ENCODE peak calls at places on chromosomes 4 and X, in ten cellular contexts. Z is cardiac muscle cell; J is upper lobe of left lung; K is Jurkat, Clone E6-1; U is foreskin fibroblast; Y is mucosa of descending colon; H is epithelial cell of esophagus; S is colonic mucosa; Q is GM12878; W is astrocyte of the spinal cord. M is an unnamed sample.

GRCh38 chrX:43655151-43655676 is 885 bp upstream of the MAOA start:
- DNase-seq in Z (peak), J (peak), K (no peak), U (peak), Y (no peak), H (peak), S (peak), Q (no peak), W (peak), M (peak)

GRCh38 chr4:16026155-16026761 is 57.6 kb downstream of the PROM1 start:
- DNase-seq in Z (peak), J (no peak), K (peak), U (peak), Y (no peak), H (peak), S (peak), Q (peak), W (peak), M (no peak)

GRCh38 chr4:101418055-101418454 is 70.7 kb upstream of the PPP3CA start:
- DNase-seq in Z (peak), J (no peak), K (peak), U (no peak), Y (no peak), H (no peak), S (no peak), Q (peak), W (peak), M (no peak)

GRCh38 chr4:137663376-137664054 is 131.2 kb upstream of the PCDH18 start:
- DNase-seq in Z (peak), J (no peak), K (no peak), U (no peak), Y (no peak), H (no peak), S (no peak), Q (no peak), W (no peak), M (no peak)

GRCh38 chrX:10577863-10578262 is 42.5 kb downstream of the MID1 start:
- DNase-seq in Z (no peak), J (no peak), K (no peak), U (no peak), Y (no peak), H (peak), S (no peak), Q (no peak), W (no peak), M (no peak)

GRCh38 chr4:186676531-186677158 is 47.0 kb downstream of the FAT1 start:
- DNase-seq in Z (peak), J (no peak), K (no peak), U (peak), Y (no peak), H (peak), S (no peak), Q (no peak), W (peak), M (no peak)

GRCh38 chr4:15658136-15658535 is 3.0 kb upstream of the FBXL5 start:
- DNase-seq in Z (no peak), J (no peak), K (no peak), U (no peak), Y (no peak), H (no peak), S (no peak), Q (no peak), W (no peak), M (no peak)

GRCh38 chr4:156615066-156615514 is 356.5 kb downstream of the PDGFC start:
- DNase-seq in Z (peak), J (no peak), K (peak), U (peak), Y (no peak), H (no peak), S (no peak), Q (no peak), W (peak), M (no peak)

GRCh38 chr4:115834441-115834840 is 721.0 kb upstream of the NDST4 start:
- DNase-seq in Z (no peak), J (no peak), K (no peak), U (no peak), Y (no peak), H (peak), S (peak), Q (no peak), W (no peak), M (no peak)

GRCh38 chr4:15482346-15482745 is 12.7 kb downstream of the CC2D2A start:
- DNase-seq in Z (no peak), J (no peak), K (no peak), U (no peak), Y (no peak), H (no peak), S (no peak), Q (no peak), W (no peak), M (no peak)

GRCh38 chr4:94463771-94464170 is 12.0 kb downstream of the PDLIM5 start:
- DNase-seq in Z (no peak), J (no peak), K (no peak), U (no peak), Y (no peak), H (peak), S (no peak), Q (no peak), W (peak), M (no peak)

GRCh38 chrX:11190745-11191510 is 79.8 kb downstream of the HCCS start:
- DNase-seq in Z (no peak), J (no peak), K (no peak), U (no peak), Y (peak), H (peak), S (peak), Q (no peak), W (no peak), M (no peak)

GRCh38 chr4:931194-931959 is 739 bp downstream of the GAK start:
- DNase-seq in Z (peak), J (no peak), K (no peak), U (peak), Y (no peak), H (peak), S (peak), Q (no peak), W (no peak), M (peak)

GRCh38 chr4:1534876-1535526 is 128.8 kb upstream of the NKX1-1 start:
- DNase-seq in Z (no peak), J (no peak), K (no peak), U (no peak), Y (peak), H (no peak), S (no peak), Q (no peak), W (no peak), M (no peak)

GRCh38 chr4:99855677-99856076 is 38.5 kb downstream of the LAMTOR3 start:
- DNase-seq in Z (peak), J (peak), K (no peak), U (no peak), Y (no peak), H (no peak), S (no peak), Q (peak), W (no peak), M (no peak)

GRCh38 chrX:148457279-148457678 is 43.1 kb upstream of the AFF2 start:
- DNase-seq in Z (no peak), J (no peak), K (no peak), U (no peak), Y (no peak), H (no peak), S (no peak), Q (no peak), W (no peak), M (no peak)
- H3K4me3 ChIP-seq in Z (no peak), J (no peak), K (no peak), U (no peak), Y (no peak), H (no peak), S (no peak), Q (no peak), W (no peak), M (no peak)

GRCh38 chr4:81314196-81314896 is 99.3 kb upstream of the PRKG2 start:
- DNase-seq in Z (peak), J (peak), K (no peak), U (peak), Y (peak), H (peak), S (peak), Q (no peak), W (peak), M (no peak)

GRCh38 chr4:81319657-81320056 is 104.6 kb upstream of the PRKG2 start:
- DNase-seq in Z (no peak), J (no peak), K (no peak), U (no peak), Y (no peak), H (no peak), S (no peak), Q (no peak), W (no peak), M (peak)

DNA sequence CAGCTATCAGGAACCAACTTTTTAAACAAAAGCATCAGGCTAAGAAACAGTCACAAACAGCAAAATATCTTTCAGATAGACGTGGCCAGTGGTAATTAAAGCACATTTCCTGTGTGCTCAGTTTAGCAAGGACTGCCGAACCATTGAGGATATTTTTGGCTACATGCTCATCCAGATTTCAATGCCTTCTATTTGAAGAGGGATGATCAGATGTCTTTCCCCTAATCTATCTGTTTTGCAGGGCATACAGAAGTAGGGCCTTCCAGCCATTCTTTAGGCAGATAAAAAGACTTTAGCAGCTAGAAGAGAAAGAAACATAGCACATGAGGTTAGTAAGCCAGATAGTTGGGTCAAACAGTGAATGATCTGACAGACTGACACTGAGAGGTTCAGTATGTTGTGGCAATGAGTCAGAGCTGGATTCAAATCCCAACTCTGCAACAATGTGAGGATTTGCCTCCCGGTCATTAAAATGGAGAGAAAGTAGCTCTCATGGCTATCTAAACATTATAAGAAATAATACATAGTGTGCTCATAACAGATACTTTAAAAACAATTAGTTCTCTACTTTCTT is 100.0 kb upstream of the PRKG2 start:
- DNase-seq in Z (peak), J (no peak), K (no peak), U (peak), Y (no peak), H (peak), S (no peak), Q (no peak), W (peak), M (no peak)
- H3K4me3 ChIP-seq in Z (no peak), J (no peak), K (no peak), U (peak), Y (no peak), H (no peak), S (no peak), Q (no peak), W (no peak), M (no peak)

GRCh38 chr4:107870916-107871786 is 46.4 kb downstream of the SGMS2 start:
- DNase-seq in Z (peak), J (no peak), K (no peak), U (no peak), Y (no peak), H (no peak), S (no peak), Q (no peak), W (no peak), M (no peak)
- H3K4me3 ChIP-seq in Z (no peak), J (no peak), K (no peak), U (no peak), Y (no peak), H (no peak), S (no peak), Q (no peak), W (no peak), M (no peak)

DNA sequence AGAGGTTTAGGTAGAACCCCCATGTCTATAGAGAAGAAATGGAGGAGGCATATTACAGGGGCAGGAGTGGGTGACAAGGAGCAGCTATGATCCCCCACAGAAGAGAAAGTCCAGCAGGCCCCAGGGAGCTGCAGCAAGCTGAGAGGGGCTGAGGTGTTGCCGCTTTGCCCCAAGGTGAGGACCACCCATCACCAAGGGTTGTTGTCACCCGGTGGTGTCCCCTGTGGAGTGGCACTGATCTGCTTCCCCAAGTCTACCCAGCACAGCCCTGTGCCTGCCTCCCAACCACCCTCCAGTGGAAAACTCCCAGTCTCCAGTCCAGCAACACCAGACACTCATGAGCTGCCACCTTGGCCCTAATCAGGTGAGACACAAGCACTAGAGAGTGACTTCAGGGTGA is 149.3 kb upstream of the NOCT start:
- DNase-seq in Z (no peak), J (no peak), K (no peak), U (no peak), Y (no peak), H (no peak), S (no peak), Q (no peak), W (no peak), M (no peak)
- H3K4me3 ChIP-seq in Z (no peak), J (no peak), K (no peak), U (no peak), Y (no peak), H (no peak), S (no peak), Q (no peak), W (no peak), M (no peak)

GRCh38 chrX:40165861-40166260 is 68.1 kb upstream of the BCOR start:
- DNase-seq in Z (no peak), J (no peak), K (no peak), U (no peak), Y (no peak), H (no peak), S (no peak), Q (no peak), W (no peak), M (no peak)

GRCh38 chrX:40167240-40168182 is 69.8 kb upstream of the BCOR start:
- DNase-seq in Z (no peak), J (no peak), K (no peak), U (no peak), Y (peak), H (no peak), S (peak), Q (no peak), W (no peak), M (peak)

GRCh38 chrX:40166582-40166981 is 68.8 kb upstream of the BCOR start:
- DNase-seq in Z (no peak), J (no peak), K (peak), U (peak), Y (no peak), H (no peak), S (no peak), Q (no peak), W (peak), M (no peak)

GRCh38 chrX:40169193-40170086 is 71.7 kb upstream of the BCOR start:
- DNase-seq in Z (peak), J (peak), K (peak), U (no peak), Y (peak), H (peak), S (peak), Q (no peak), W (peak), M (no peak)

GRCh38 chrX:40168183-40169015 is 70.6 kb upstream of the BCOR start:
- DNase-seq in Z (no peak), J (no peak), K (no peak), U (no peak), Y (no peak), H (no peak), S (no peak), Q (no peak), W (no peak), M (no peak)
- H3K4me3 ChIP-seq in Z (peak), J (peak), K (no peak), U (peak), Y (no peak), H (peak), S (peak), Q (peak), W (no peak), M (peak)

GRCh38 chrX:106484233-106484632 is 127.5 kb upstream of the RADX start:
- DNase-seq in Z (no peak), J (no peak), K (no peak), U (no peak), Y (no peak), H (peak), S (no peak), Q (peak), W (no peak), M (no peak)
- H3K4me3 ChIP-seq in Z (no peak), J (no peak), K (no peak), U (no peak), Y (no peak), H (no peak), S (no peak), Q (no peak), W (no peak), M (peak)

DNA sequence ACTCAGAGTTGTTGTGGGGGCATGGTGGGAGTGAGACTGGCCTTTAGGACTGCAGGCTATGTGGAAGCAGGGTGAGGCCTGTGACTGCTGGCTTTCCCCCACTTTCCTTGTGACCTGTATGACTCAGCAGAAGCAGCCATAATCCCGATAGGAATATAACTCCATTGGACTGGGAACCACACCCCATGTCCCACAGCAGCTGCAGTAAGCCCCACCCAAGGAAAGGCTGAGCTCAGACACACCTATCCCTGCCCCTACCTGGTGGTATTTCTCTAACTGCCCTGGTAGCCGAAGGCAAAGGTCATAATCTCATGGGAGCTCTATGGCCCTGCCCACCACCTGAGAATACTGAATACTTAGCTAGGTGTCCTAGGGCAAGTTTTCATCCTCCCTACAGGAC is 169.3 kb downstream of the GC start:
- DNase-seq in Z (no peak), J (no peak), K (no peak), U (no peak), Y (peak), H (peak), S (peak), Q (no peak), W (no peak), M (peak)
- H3K4me3 ChIP-seq in Z (no peak), J (no peak), K (no peak), U (no peak), Y (no peak), H (no peak), S (no peak), Q (no peak), W (no peak), M (no peak)